ENCODE peak calls at places on chromosome 10, in seven cellular contexts. One of them, this sample, is unnamed.

GRCh38 chr10:14205246-14205645 is 125.5 kb downstream of the FRMD4A start:
- DNase-seq in tibial nerve: no peak
- DNase-seq in neural crest cell: no peak
- DNase-seq in transverse colon: no peak
- DNase-seq in A549: no peak
- DNase-seq in GM23338: no peak
- DNase-seq in fibroblast of lung: no peak
- DNase-seq in this sample: no peak

GRCh38 chr10:34737772-34738169 is 77.3 kb downstream of the PARD3 start:
- DNase-seq in tibial nerve: no peak
- DNase-seq in neural crest cell: no peak
- DNase-seq in transverse colon: no peak
- DNase-seq in A549: no peak
- DNase-seq in GM23338: peak; percentile 61
- DNase-seq in fibroblast of lung: no peak
- DNase-seq in this sample: no peak

GRCh38 chr10:42830237-42830636 is 47.6 kb downstream of the BMS1 start:
- DNase-seq in tibial nerve: no peak
- DNase-seq in neural crest cell: no peak
- DNase-seq in transverse colon: no peak
- DNase-seq in A549: no peak
- DNase-seq in GM23338: no peak
- DNase-seq in fibroblast of lung: no peak
- DNase-seq in this sample: no peak

GRCh38 chr10:122265896-122266295 is 5.2 kb upstream of the BTBD16 start:
- DNase-seq in tibial nerve: no peak
- DNase-seq in neural crest cell: no peak
- DNase-seq in transverse colon: no peak
- DNase-seq in A549: no peak
- DNase-seq in GM23338: no peak
- DNase-seq in fibroblast of lung: no peak
- DNase-seq in this sample: no peak

GRCh38 chr10:3173173-3173878 is 744 bp upstream of the PITRM1 start:
- DNase-seq in tibial nerve: no peak
- DNase-seq in neural crest cell: no peak
- DNase-seq in transverse colon: peak; percentile 94
- DNase-seq in A549: peak; percentile 58
- DNase-seq in GM23338: peak; percentile 98
- DNase-seq in fibroblast of lung: no peak
- DNase-seq in this sample: no peak

GRCh38 chr10:109998513-109998912 is 9.3 kb upstream of the ADD3 start:
- DNase-seq in tibial nerve: no peak
- DNase-seq in neural crest cell: no peak
- DNase-seq in transverse colon: no peak
- DNase-seq in A549: no peak
- DNase-seq in GM23338: no peak
- DNase-seq in fibroblast of lung: no peak
- DNase-seq in this sample: no peak

GRCh38 chr10:13470270-13470669 is 58.5 kb downstream of the BEND7 start:
- DNase-seq in tibial nerve: no peak
- DNase-seq in neural crest cell: no peak
- DNase-seq in transverse colon: no peak
- DNase-seq in A549: no peak
- DNase-seq in GM23338: peak; percentile 51
- DNase-seq in fibroblast of lung: no peak
- DNase-seq in this sample: no peak

GRCh38 chr10:119575506-119575905 is 21.3 kb downstream of the TIAL1 start:
- DNase-seq in tibial nerve: no peak
- DNase-seq in neural crest cell: no peak
- DNase-seq in transverse colon: no peak
- DNase-seq in A549: peak; percentile 21
- DNase-seq in GM23338: no peak
- DNase-seq in fibroblast of lung: peak; percentile 39
- DNase-seq in this sample: no peak

GRCh38 chr10:7397049-7397448 is 13.8 kb downstream of the SFMBT2 start:
- DNase-seq in tibial nerve: no peak
- DNase-seq in neural crest cell: no peak
- DNase-seq in transverse colon: no peak
- DNase-seq in A549: no peak
- DNase-seq in GM23338: no peak
- DNase-seq in fibroblast of lung: no peak
- DNase-seq in this sample: no peak

GRCh38 chr10:76082956-76083355 is 651.5 kb downstream of the LRMDA start:
- DNase-seq in tibial nerve: no peak
- DNase-seq in neural crest cell: no peak
- DNase-seq in transverse colon: peak; percentile 8
- DNase-seq in A549: peak; percentile 24
- DNase-seq in GM23338: peak; percentile 98
- DNase-seq in fibroblast of lung: peak; percentile 13
- DNase-seq in this sample: no peak

GRCh38 chr10:43360086-43360485 is 11.3 kb upstream of the FXYD4 start:
- DNase-seq in tibial nerve: no peak
- DNase-seq in neural crest cell: no peak
- DNase-seq in transverse colon: no peak
- DNase-seq in A549: no peak
- DNase-seq in GM23338: no peak
- DNase-seq in fibroblast of lung: no peak
- DNase-seq in this sample: no peak

GRCh38 chr10:129601737-129602136 is 134.7 kb downstream of the MGMT start:
- DNase-seq in tibial nerve: no peak
- DNase-seq in neural crest cell: no peak
- DNase-seq in transverse colon: no peak
- DNase-seq in A549: no peak
- DNase-seq in GM23338: no peak
- DNase-seq in fibroblast of lung: no peak
- DNase-seq in this sample: no peak

GRCh38 chr10:12377891-12378290 is 28.5 kb downstream of the CAMK1D start:
- DNase-seq in tibial nerve: no peak
- DNase-seq in neural crest cell: no peak
- DNase-seq in transverse colon: no peak
- DNase-seq in A549: no peak
- DNase-seq in GM23338: no peak
- DNase-seq in fibroblast of lung: no peak
- DNase-seq in this sample: no peak

GRCh38 chr10:71757450-71757918 is 15.8 kb downstream of the VSIR start:
- DNase-seq in tibial nerve: no peak
- DNase-seq in neural crest cell: no peak
- DNase-seq in transverse colon: no peak
- DNase-seq in A549: no peak
- DNase-seq in GM23338: no peak
- DNase-seq in fibroblast of lung: no peak
- DNase-seq in this sample: no peak

GRCh38 chr10:49408437-49409306 is 12.8 kb upstream of the DRGX start:
- DNase-seq in tibial nerve: no peak
- DNase-seq in neural crest cell: no peak
- DNase-seq in transverse colon: no peak
- DNase-seq in A549: no peak
- DNase-seq in GM23338: peak; percentile 74
- DNase-seq in fibroblast of lung: no peak
- DNase-seq in this sample: no peak

DNA sequence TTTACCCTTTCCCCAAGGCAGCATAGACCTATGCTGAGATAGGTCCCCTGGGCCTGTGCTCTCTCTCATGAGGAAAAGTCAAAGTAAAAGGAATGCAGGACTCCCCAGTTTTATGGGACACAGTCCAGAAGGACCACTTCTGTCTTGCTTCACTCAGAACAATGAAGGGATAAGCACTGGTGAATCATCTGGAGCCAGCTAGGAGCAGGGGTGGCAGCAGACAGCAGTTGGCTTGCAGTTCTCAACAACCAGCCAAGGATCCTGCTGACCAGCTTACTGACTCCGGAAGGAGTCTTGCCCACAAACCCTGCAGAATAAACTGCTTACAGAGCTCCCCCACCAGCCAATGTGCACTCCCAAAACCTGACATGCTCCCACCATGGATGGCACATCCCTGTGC is 152.1 kb upstream of the GHITM start:
- DNase-seq in tibial nerve: no peak
- DNase-seq in neural crest cell: no peak
- DNase-seq in transverse colon: no peak
- DNase-seq in A549: no peak
- DNase-seq in GM23338: no peak
- DNase-seq in fibroblast of lung: no peak
- DNase-seq in this sample: no peak
- TF ChIP-seq CTCF in tibial nerve: no peak
- TF ChIP-seq CTCF in neural crest cell: no peak
- TF ChIP-seq CTCF in transverse colon: no peak
- TF ChIP-seq CTCF in A549: no peak
- TF ChIP-seq CTCF in GM23338: no peak
- TF ChIP-seq CTCF in fibroblast of lung: no peak
- TF ChIP-seq CTCF in this sample: no peak

GRCh38 chr10:132427071-132427771 is 30.2 kb downstream of the PWWP2B start:
- DNase-seq in tibial nerve: no peak
- DNase-seq in neural crest cell: no peak
- DNase-seq in transverse colon: no peak
- DNase-seq in A549: no peak
- DNase-seq in GM23338: no peak
- DNase-seq in fibroblast of lung: no peak
- DNase-seq in this sample: no peak
- TF ChIP-seq CTCF in tibial nerve: no peak
- TF ChIP-seq CTCF in neural crest cell: no peak
- TF ChIP-seq CTCF in transverse colon: no peak
- TF ChIP-seq CTCF in A549: no peak
- TF ChIP-seq CTCF in GM23338: no peak
- TF ChIP-seq CTCF in fibroblast of lung: no peak
- TF ChIP-seq CTCF in this sample: no peak

GRCh38 chr10:37053476-37053875 is 71.9 kb upstream of the ANKRD30A start:
- DNase-seq in tibial nerve: no peak
- DNase-seq in neural crest cell: no peak
- DNase-seq in transverse colon: no peak
- DNase-seq in A549: no peak
- DNase-seq in GM23338: no peak
- DNase-seq in fibroblast of lung: no peak
- DNase-seq in this sample: no peak

GRCh38 chr10:37057280-37057679 is 68.1 kb upstream of the ANKRD30A start:
- DNase-seq in tibial nerve: no peak
- DNase-seq in neural crest cell: no peak
- DNase-seq in transverse colon: no peak
- DNase-seq in A549: no peak
- DNase-seq in GM23338: no peak
- DNase-seq in fibroblast of lung: no peak
- DNase-seq in this sample: no peak
- TF ChIP-seq CTCF in tibial nerve: no peak
- TF ChIP-seq CTCF in neural crest cell: no peak
- TF ChIP-seq CTCF in transverse colon: no peak
- TF ChIP-seq CTCF in A549: no peak
- TF ChIP-seq CTCF in GM23338: no peak
- TF ChIP-seq CTCF in fibroblast of lung: no peak
- TF ChIP-seq CTCF in this sample: no peak

GRCh38 chr10:115829501-115830215 is 443.3 kb downstream of the GFRA1 start:
- DNase-seq in tibial nerve: no peak
- DNase-seq in neural crest cell: no peak
- DNase-seq in transverse colon: no peak
- DNase-seq in A549: no peak
- DNase-seq in GM23338: peak; percentile 18
- DNase-seq in fibroblast of lung: peak; percentile 71
- DNase-seq in this sample: no peak
- TF ChIP-seq CTCF in tibial nerve: no peak
- TF ChIP-seq CTCF in neural crest cell: no peak
- TF ChIP-seq CTCF in transverse colon: no peak
- TF ChIP-seq CTCF in A549: peak; percentile 32
- TF ChIP-seq CTCF in GM23338: peak; percentile 44
- TF ChIP-seq CTCF in fibroblast of lung: peak; percentile 38
- TF ChIP-seq CTCF in this sample: no peak

GRCh38 chr10:108358912-108359311 is 1194.4 kb upstream of the SORCS1 start:
- DNase-seq in tibial nerve: no peak
- DNase-seq in neural crest cell: no peak
- DNase-seq in transverse colon: no peak
- DNase-seq in A549: peak; percentile 14
- DNase-seq in GM23338: no peak
- DNase-seq in fibroblast of lung: peak; percentile 76
- DNase-seq in this sample: no peak
- TF ChIP-seq CTCF in tibial nerve: no peak
- TF ChIP-seq CTCF in neural crest cell: no peak
- TF ChIP-seq CTCF in transverse colon: no peak
- TF ChIP-seq CTCF in A549: no peak
- TF ChIP-seq CTCF in GM23338: peak; percentile 8
- TF ChIP-seq CTCF in fibroblast of lung: no peak
- TF ChIP-seq CTCF in this sample: peak; percentile 16